ENCODE peak calls at places on chromosomes 7 and 10, in six cellular contexts. One of them, this sample, is unnamed.

GRCh38 chr7:152859781-152860191 is 100.2 kb downstream of the ACTR3B start:
- DNase-seq in testis: no peak
- DNase-seq in glutamatergic neuron: no peak
- DNase-seq in RWPE1: no peak
- DNase-seq in psoas muscle: no peak
- DNase-seq in fibroblast of the aortic adventitia: no peak
- DNase-seq in this sample: no peak

GRCh38 chr10:47076949-47077348 is 165.7 kb downstream of the PTPN20 start:
- DNase-seq in testis: no peak
- DNase-seq in glutamatergic neuron: no peak
- DNase-seq in RWPE1: no peak
- DNase-seq in psoas muscle: no peak
- DNase-seq in fibroblast of the aortic adventitia: peak; percentile 9
- DNase-seq in this sample: no peak

GRCh38 chr7:25553580-25554274 is 325.4 kb upstream of the NPVF start:
- DNase-seq in testis: no peak
- DNase-seq in glutamatergic neuron: no peak
- DNase-seq in RWPE1: no peak
- DNase-seq in psoas muscle: no peak
- DNase-seq in fibroblast of the aortic adventitia: no peak
- DNase-seq in this sample: no peak

GRCh38 chr10:88620441-88620840 is 33.9 kb downstream of the LIPJ start:
- DNase-seq in testis: no peak
- DNase-seq in glutamatergic neuron: no peak
- DNase-seq in RWPE1: no peak
- DNase-seq in psoas muscle: no peak
- DNase-seq in fibroblast of the aortic adventitia: no peak
- DNase-seq in this sample: no peak

GRCh38 chr7:80136276-80137045 is 1.8 kb downstream of the GNAI1 start:
- DNase-seq in testis: no peak
- DNase-seq in glutamatergic neuron: no peak
- DNase-seq in RWPE1: no peak
- DNase-seq in psoas muscle: no peak
- DNase-seq in fibroblast of the aortic adventitia: peak; percentile 49
- DNase-seq in this sample: no peak

GRCh38 chr7:80039255-80039884 is 95.3 kb upstream of the GNAI1 start:
- DNase-seq in testis: no peak
- DNase-seq in glutamatergic neuron: no peak
- DNase-seq in RWPE1: no peak
- DNase-seq in psoas muscle: no peak
- DNase-seq in fibroblast of the aortic adventitia: no peak
- DNase-seq in this sample: no peak

GRCh38 chr10:76311752-76312699 is 880.6 kb downstream of the LRMDA start:
- DNase-seq in testis: peak; percentile 48
- DNase-seq in glutamatergic neuron: no peak
- DNase-seq in RWPE1: peak; percentile 52
- DNase-seq in psoas muscle: no peak
- DNase-seq in fibroblast of the aortic adventitia: peak; percentile 51
- DNase-seq in this sample: no peak

GRCh38 chr7:44750921-44751571 is 2.4 kb downstream of the ZMIZ2 start:
- DNase-seq in testis: no peak
- DNase-seq in glutamatergic neuron: peak; percentile 55
- DNase-seq in RWPE1: no peak
- DNase-seq in psoas muscle: no peak
- DNase-seq in fibroblast of the aortic adventitia: no peak
- DNase-seq in this sample: no peak

GRCh38 chr7:98021588-98022351 is 31.8 kb upstream of the OCM2 start:
- DNase-seq in testis: peak; percentile 92
- DNase-seq in glutamatergic neuron: peak; percentile 91
- DNase-seq in RWPE1: peak; percentile 82
- DNase-seq in psoas muscle: peak; percentile 83
- DNase-seq in fibroblast of the aortic adventitia: peak; percentile 56
- DNase-seq in this sample: peak; percentile 78

GRCh38 chr7:108294595-108294994 is 161.6 kb downstream of the NRCAM start:
- DNase-seq in testis: no peak
- DNase-seq in glutamatergic neuron: no peak
- DNase-seq in RWPE1: no peak
- DNase-seq in psoas muscle: no peak
- DNase-seq in fibroblast of the aortic adventitia: no peak
- DNase-seq in this sample: no peak

GRCh38 chr7:77933394-77933793 is 134.8 kb downstream of the PHTF2 start:
- DNase-seq in testis: no peak
- DNase-seq in glutamatergic neuron: no peak
- DNase-seq in RWPE1: peak; percentile 37
- DNase-seq in psoas muscle: no peak
- DNase-seq in fibroblast of the aortic adventitia: peak; percentile 49
- DNase-seq in this sample: no peak

GRCh38 chr10:131748831-131749766 is 151.7 kb upstream of the PPP2R2D start:
- DNase-seq in testis: no peak
- DNase-seq in glutamatergic neuron: peak; percentile 48
- DNase-seq in RWPE1: no peak
- DNase-seq in psoas muscle: peak; percentile 47
- DNase-seq in fibroblast of the aortic adventitia: no peak
- DNase-seq in this sample: no peak

GRCh38 chr10:86100581-86101061 is 266.0 kb downstream of the GRID1 start:
- DNase-seq in testis: no peak
- DNase-seq in glutamatergic neuron: no peak
- DNase-seq in RWPE1: peak; percentile 60
- DNase-seq in psoas muscle: no peak
- DNase-seq in fibroblast of the aortic adventitia: peak; percentile 1
- DNase-seq in this sample: no peak

GRCh38 chr10:93701903-93702277 is 502 bp downstream of the FRA10AC1 start:
- DNase-seq in testis: peak; percentile 25
- DNase-seq in glutamatergic neuron: no peak
- DNase-seq in RWPE1: peak; percentile 39
- DNase-seq in psoas muscle: no peak
- DNase-seq in fibroblast of the aortic adventitia: peak; percentile 63
- DNase-seq in this sample: no peak

GRCh38 chr7:4790516-4790991 is 15.1 kb downstream of the AP5Z1 start:
- DNase-seq in testis: no peak
- DNase-seq in glutamatergic neuron: no peak
- DNase-seq in RWPE1: no peak
- DNase-seq in psoas muscle: peak; percentile 53
- DNase-seq in fibroblast of the aortic adventitia: no peak
- DNase-seq in this sample: no peak

GRCh38 chr7:80950550-80950967 is 31.7 kb upstream of the SEMA3C start:
- DNase-seq in testis: no peak
- DNase-seq in glutamatergic neuron: no peak
- DNase-seq in RWPE1: no peak
- DNase-seq in psoas muscle: no peak
- DNase-seq in fibroblast of the aortic adventitia: peak; percentile 50
- DNase-seq in this sample: no peak

GRCh38 chr7:876077-876971 is at the start of gene GET4:
- DNase-seq in testis: peak; percentile 97
- DNase-seq in glutamatergic neuron: peak; percentile 97
- DNase-seq in RWPE1: peak; percentile 86
- DNase-seq in psoas muscle: peak; percentile 99
- DNase-seq in fibroblast of the aortic adventitia: peak; percentile 93
- DNase-seq in this sample: peak; percentile 58
- TF ChIP-seq CTCF in testis: peak; percentile 61
- TF ChIP-seq CTCF in glutamatergic neuron: no peak
- TF ChIP-seq CTCF in RWPE1: no peak
- TF ChIP-seq CTCF in psoas muscle: peak; percentile 21
- TF ChIP-seq CTCF in fibroblast of the aortic adventitia: no peak
- TF ChIP-seq CTCF in this sample: no peak

GRCh38 chr10:48700493-48700892 is 15.8 kb downstream of the WDFY4 start:
- DNase-seq in testis: no peak
- DNase-seq in glutamatergic neuron: no peak
- DNase-seq in RWPE1: no peak
- DNase-seq in psoas muscle: no peak
- DNase-seq in fibroblast of the aortic adventitia: no peak
- DNase-seq in this sample: no peak
- TF ChIP-seq CTCF in testis: no peak
- TF ChIP-seq CTCF in glutamatergic neuron: no peak
- TF ChIP-seq CTCF in RWPE1: no peak
- TF ChIP-seq CTCF in psoas muscle: no peak
- TF ChIP-seq CTCF in fibroblast of the aortic adventitia: no peak
- TF ChIP-seq CTCF in this sample: no peak

GRCh38 chr10:17292375-17292774 is 64.3 kb downstream of the VIM start:
- DNase-seq in testis: no peak
- DNase-seq in glutamatergic neuron: no peak
- DNase-seq in RWPE1: no peak
- DNase-seq in psoas muscle: no peak
- DNase-seq in fibroblast of the aortic adventitia: no peak
- DNase-seq in this sample: no peak

GRCh38 chr10:17289763-17290162 is 61.7 kb downstream of the VIM start:
- DNase-seq in testis: no peak
- DNase-seq in glutamatergic neuron: no peak
- DNase-seq in RWPE1: no peak
- DNase-seq in psoas muscle: no peak
- DNase-seq in fibroblast of the aortic adventitia: no peak
- DNase-seq in this sample: no peak

GRCh38 chr10:17286562-17287089 is 58.6 kb downstream of the VIM start:
- DNase-seq in testis: no peak
- DNase-seq in glutamatergic neuron: no peak
- DNase-seq in RWPE1: no peak
- DNase-seq in psoas muscle: no peak
- DNase-seq in fibroblast of the aortic adventitia: no peak
- DNase-seq in this sample: no peak

GRCh38 chr10:17287151-17287550 is 59.1 kb downstream of the VIM start:
- DNase-seq in testis: no peak
- DNase-seq in glutamatergic neuron: no peak
- DNase-seq in RWPE1: no peak
- DNase-seq in psoas muscle: no peak
- DNase-seq in fibroblast of the aortic adventitia: no peak
- DNase-seq in this sample: no peak

DNA sequence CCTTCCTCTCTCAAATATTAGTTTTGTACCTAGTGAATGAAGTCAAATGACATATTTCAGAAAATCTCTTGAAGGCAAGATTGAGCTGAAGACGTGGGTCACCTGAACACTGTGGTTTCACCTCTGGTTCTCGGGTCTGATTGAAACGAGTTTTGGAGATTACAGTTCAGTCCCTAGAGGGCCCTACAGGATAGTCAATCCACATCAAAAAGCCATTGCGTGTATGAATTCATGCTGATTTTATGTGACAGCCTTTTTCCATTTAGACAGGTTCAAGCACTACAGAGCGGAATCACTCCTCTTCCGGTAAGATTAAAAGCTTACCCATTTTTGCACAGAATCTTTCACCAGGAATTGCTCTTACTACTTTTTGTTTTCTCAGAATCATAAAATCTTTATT is 62.2 kb downstream of the VIM start:
- DNase-seq in testis: no peak
- DNase-seq in glutamatergic neuron: no peak
- DNase-seq in RWPE1: peak; percentile 62
- DNase-seq in psoas muscle: no peak
- DNase-seq in fibroblast of the aortic adventitia: peak; percentile 36
- DNase-seq in this sample: no peak
- TF ChIP-seq CTCF in testis: no peak
- TF ChIP-seq CTCF in glutamatergic neuron: no peak
- TF ChIP-seq CTCF in RWPE1: peak; percentile 32
- TF ChIP-seq CTCF in psoas muscle: peak; percentile 6
- TF ChIP-seq CTCF in fibroblast of the aortic adventitia: peak; percentile 29
- TF ChIP-seq CTCF in this sample: peak; percentile 49

GRCh38 chr7:21568762-21569161 is 25.9 kb downstream of the DNAH11 start:
- DNase-seq in testis: no peak
- DNase-seq in glutamatergic neuron: no peak
- DNase-seq in RWPE1: peak; percentile 27
- DNase-seq in psoas muscle: no peak
- DNase-seq in fibroblast of the aortic adventitia: no peak
- DNase-seq in this sample: no peak
- TF ChIP-seq CTCF in testis: no peak
- TF ChIP-seq CTCF in glutamatergic neuron: no peak
- TF ChIP-seq CTCF in RWPE1: no peak
- TF ChIP-seq CTCF in psoas muscle: peak; percentile 11
- TF ChIP-seq CTCF in fibroblast of the aortic adventitia: no peak
- TF ChIP-seq CTCF in this sample: peak; percentile 53